ENCODE peak calls at places on chromosomes 5 and 9, in seven cellular contexts. O is activated T-cell treated with anti-CD3 and anti-CD28 coated beads, Interleukin-2, amount 50 U/mL, for 72 hours; W is stimulated activated CD4-positive, alpha-beta T cell treated with anti-CD3 and anti-CD28 coated beads, Interleukin-15, amount 100 ng/mL, for 24 hours; B is activated CD4-positive, alpha-beta T cell treated with anti-CD3 and anti-CD28 coated beads for 24 hours; C is CD4-positive, alpha-beta memory T cell; P is progenitor cell of endocrine pancreas; Q is RWPE2. A is an unnamed sample.

GRCh38 chr5:77882670-77883257 is 106.6 kb upstream of the TBCA start:
- DNase-seq in W (peak), C (no peak), O (peak), Q (no peak), B (no peak), P (no peak), A (no peak)

GRCh38 chr9:4985376-4986266 is 549 bp downstream of the JAK2 start:
- DNase-seq in B (no peak), P (no peak), Q (no peak), O (peak), C (peak), W (peak), A (no peak)

GRCh38 chr9:93675336-93676150 is 99.2 kb downstream of the PHF2 start:
- DNase-seq in Q (peak), W (peak), O (no peak), P (no peak), B (no peak), C (no peak), A (no peak)

GRCh38 chr9:121627432-121627831 is 24.0 kb upstream of the DAB2IP start:
- DNase-seq in Q (no peak), P (no peak), C (no peak), W (no peak), B (no peak), O (no peak), A (no peak)

GRCh38 chr9:4678679-4679267 is 596 bp upstream of the CDC37L1 start:
- DNase-seq in O (peak), Q (no peak), C (no peak), P (no peak), W (peak), B (no peak), A (peak)

GRCh38 chr9:125430611-125431305 is 169.1 kb downstream of the GAPVD1 start:
- DNase-seq in O (no peak), Q (no peak), W (no peak), C (no peak), B (no peak), P (no peak), A (no peak)

GRCh38 chr5:39624268-39624886 is 199.6 kb upstream of the DAB2 start:
- DNase-seq in W (no peak), C (no peak), O (no peak), P (no peak), B (no peak), Q (no peak), A (no peak)

GRCh38 chr9:137458194-137459146 is 664 bp downstream of the NSMF start:
- DNase-seq in B (no peak), O (no peak), W (no peak), C (no peak), P (no peak), Q (peak), A (no peak)

GRCh38 chr5:151495330-151495729 is 47.9 kb downstream of the SLC36A1 start:
- DNase-seq in C (no peak), P (no peak), B (no peak), O (no peak), Q (no peak), W (no peak), A (no peak)

GRCh38 chr9:98989036-98990000 is 45.6 kb downstream of the COL15A1 start:
- DNase-seq in Q (no peak), W (no peak), O (no peak), B (no peak), C (no peak), P (no peak), A (no peak)

GRCh38 chr9:130332384-130332926 is 66.9 kb downstream of the HMCN2 start:
- DNase-seq in Q (no peak), C (no peak), B (no peak), O (no peak), P (no peak), W (no peak), A (no peak)

GRCh38 chr9:94534901-94535300 is 20.0 kb upstream of the PCAT7 start:
- DNase-seq in O (no peak), B (no peak), Q (no peak), P (no peak), C (no peak), W (no peak), A (no peak)

GRCh38 chr5:128109138-128109537 is 25.6 kb downstream of the SLC12A2 start:
- DNase-seq in B (no peak), O (no peak), W (no peak), P (no peak), C (no peak), Q (peak), A (no peak)

GRCh38 chr5:95781101-95781583 is 41.4 kb downstream of the GLRX start:
- DNase-seq in Q (no peak), B (peak), O (peak), P (peak), C (peak), W (peak), A (peak)

GRCh38 chr5:6525910-6526309 is 77.3 kb downstream of the UBE2QL1 start:
- DNase-seq in C (no peak), O (no peak), W (no peak), P (no peak), B (no peak), Q (no peak), A (no peak)

GRCh38 chr9:97710356-97711222 is 13.4 kb upstream of the XPA start:
- DNase-seq in P (no peak), W (peak), B (no peak), Q (no peak), O (peak), C (peak), A (peak)

GRCh38 chr9:94867842-94868312 is 141.4 kb downstream of the AOPEP start:
- DNase-seq in B (no peak), P (no peak), C (no peak), Q (no peak), W (no peak), O (no peak), A (no peak)

GRCh38 chr5:145551714-145552113 is 283.4 kb downstream of the PRELID2 start:
- DNase-seq in C (no peak), Q (no peak), B (no peak), P (no peak), O (no peak), W (no peak), A (no peak)

GRCh38 chr5:152505442-152506042 is 100.5 kb upstream of the NMUR2 start:
- DNase-seq in W (peak), Q (no peak), B (peak), P (peak), O (peak), C (peak), A (no peak)

GRCh38 chr9:34588671-34589370 is 703 bp downstream of the CNTFR start:
- DNase-seq in W (no peak), C (no peak), Q (no peak), P (no peak), O (no peak), B (no peak), A (peak)

GRCh38 chr9:78601957-78602565 is 305.1 kb downstream of the PSAT1 start:
- DNase-seq in B (no peak), P (no peak), W (peak), C (no peak), O (peak), Q (no peak), A (peak)

GRCh38 chr5:84088996-84089395 is 295.7 kb downstream of the EDIL3 start:
- DNase-seq in P (no peak), C (no peak), Q (no peak), W (no peak), B (no peak), O (no peak), A (no peak)

GRCh38 chr9:80320480-80320879 is 748.7 kb downstream of the TLE4 start:
- DNase-seq in B (no peak), O (no peak), P (no peak), W (no peak), Q (no peak), C (no peak), A (no peak)

GRCh38 chr5:27594141-27594540 is 555.8 kb upstream of the CDH9 start:
- DNase-seq in O (no peak), B (no peak), C (no peak), P (no peak), W (no peak), Q (no peak), A (no peak)

GRCh38 chr9:2024888-2025781 is 10.0 kb downstream of the SMARCA2 start:
- DNase-seq in W (no peak), C (no peak), P (no peak), Q (no peak), O (no peak), B (no peak), A (no peak)

GRCh38 chr5:123807177-123807900 is 295.4 kb downstream of the CSNK1G3 start:
- DNase-seq in P (no peak), B (no peak), Q (no peak), C (no peak), W (no peak), O (no peak), A (no peak)